ENCODE peak calls at places on chromosomes 2 and 18, in five cellular contexts. One of them, this sample, is unnamed.

GRCh38 chr2:6960659-6961058 is 43.4 kb downstream of the RNF144A start:
- DNase-seq in fibroblast of pulmonary artery: peak; percentile 85
- DNase-seq in naive thymus-derived CD8-positive, alpha-beta T cell: no peak
- DNase-seq in NCI-H524: no peak
- DNase-seq in substantia nigra: no peak
- DNase-seq in this sample: no peak

GRCh38 chr18:55153346-55153745 is 194.1 kb upstream of the CCDC68 start:
- DNase-seq in NCI-H524: no peak
- DNase-seq in fibroblast of pulmonary artery: no peak
- DNase-seq in substantia nigra: no peak
- DNase-seq in naive thymus-derived CD8-positive, alpha-beta T cell: no peak
- DNase-seq in this sample: no peak

GRCh38 chr18:5673576-5673975 is 129.8 kb upstream of the EPB41L3 start:
- DNase-seq in NCI-H524: no peak
- DNase-seq in fibroblast of pulmonary artery: no peak
- DNase-seq in naive thymus-derived CD8-positive, alpha-beta T cell: no peak
- DNase-seq in substantia nigra: no peak
- DNase-seq in this sample: no peak

GRCh38 chr2:166230024-166230723 is 102.4 kb upstream of the SCN1A start:
- DNase-seq in substantia nigra: no peak
- DNase-seq in fibroblast of pulmonary artery: peak; percentile 64
- DNase-seq in naive thymus-derived CD8-positive, alpha-beta T cell: no peak
- DNase-seq in NCI-H524: no peak
- DNase-seq in this sample: no peak

GRCh38 chr2:127419448-127420038 is 1.3 kb downstream of the PROC start:
- DNase-seq in naive thymus-derived CD8-positive, alpha-beta T cell: no peak
- DNase-seq in NCI-H524: no peak
- DNase-seq in fibroblast of pulmonary artery: no peak
- DNase-seq in substantia nigra: no peak
- DNase-seq in this sample: no peak

GRCh38 chr2:96241901-96242611 is 23.7 kb downstream of the TMEM127 start:
- DNase-seq in naive thymus-derived CD8-positive, alpha-beta T cell: peak; percentile 27
- DNase-seq in NCI-H524: no peak
- DNase-seq in substantia nigra: peak; percentile 14
- DNase-seq in fibroblast of pulmonary artery: peak; percentile 90
- DNase-seq in this sample: peak; percentile 66

GRCh38 chr2:31239842-31240198 is 5.9 kb downstream of the EHD3 start:
- DNase-seq in fibroblast of pulmonary artery: peak; percentile 58
- DNase-seq in naive thymus-derived CD8-positive, alpha-beta T cell: no peak
- DNase-seq in substantia nigra: no peak
- DNase-seq in NCI-H524: no peak
- DNase-seq in this sample: no peak

GRCh38 chr2:181046833-181047232 is 66.4 kb downstream of the UBE2E3 start:
- DNase-seq in fibroblast of pulmonary artery: no peak
- DNase-seq in substantia nigra: no peak
- DNase-seq in NCI-H524: no peak
- DNase-seq in naive thymus-derived CD8-positive, alpha-beta T cell: no peak
- DNase-seq in this sample: no peak

GRCh38 chr18:13269599-13270011 is 51.0 kb downstream of the LDLRAD4 start:
- DNase-seq in substantia nigra: no peak
- DNase-seq in NCI-H524: no peak
- DNase-seq in naive thymus-derived CD8-positive, alpha-beta T cell: no peak
- DNase-seq in fibroblast of pulmonary artery: no peak
- DNase-seq in this sample: no peak

GRCh38 chr2:27109083-27109482 is 9.8 kb downstream of the CGREF1 start:
- DNase-seq in substantia nigra: no peak
- DNase-seq in NCI-H524: no peak
- DNase-seq in fibroblast of pulmonary artery: no peak
- DNase-seq in naive thymus-derived CD8-positive, alpha-beta T cell: no peak
- DNase-seq in this sample: no peak

GRCh38 chr2:40639294-40639693 is 187.4 kb upstream of the SLC8A1 start:
- DNase-seq in substantia nigra: no peak
- DNase-seq in NCI-H524: no peak
- DNase-seq in fibroblast of pulmonary artery: no peak
- DNase-seq in naive thymus-derived CD8-positive, alpha-beta T cell: no peak
- DNase-seq in this sample: no peak

GRCh38 chr18:27787543-27787942 is 389.4 kb downstream of the CDH2 start:
- DNase-seq in fibroblast of pulmonary artery: no peak
- DNase-seq in naive thymus-derived CD8-positive, alpha-beta T cell: no peak
- DNase-seq in NCI-H524: no peak
- DNase-seq in substantia nigra: no peak
- DNase-seq in this sample: no peak

GRCh38 chr2:127277028-127277427 is 16.9 kb downstream of the ERCC3 start:
- DNase-seq in substantia nigra: no peak
- DNase-seq in fibroblast of pulmonary artery: no peak
- DNase-seq in NCI-H524: no peak
- DNase-seq in naive thymus-derived CD8-positive, alpha-beta T cell: no peak
- DNase-seq in this sample: no peak

GRCh38 chr18:7021994-7022840 is 95.4 kb downstream of the LAMA1 start:
- DNase-seq in naive thymus-derived CD8-positive, alpha-beta T cell: no peak
- DNase-seq in NCI-H524: peak; percentile 65
- DNase-seq in substantia nigra: no peak
- DNase-seq in fibroblast of pulmonary artery: peak; percentile 39
- DNase-seq in this sample: no peak

GRCh38 chr2:16554184-16554583 is 111.5 kb downstream of the CYRIA start:
- DNase-seq in substantia nigra: no peak
- DNase-seq in fibroblast of pulmonary artery: no peak
- DNase-seq in NCI-H524: no peak
- DNase-seq in naive thymus-derived CD8-positive, alpha-beta T cell: no peak
- DNase-seq in this sample: no peak